ENCODE peak calls at places on chromosomes 6 and 20, in eight cellular contexts. H, T, K, I, U, S, A and F are unnamed samples.
A peak's percentile ranks its signal among the peaks of the same experiment; 100 is the strongest.

GRCh38 chr20:44582321-44583025 is at the start of gene PKIG:
- DNase-seq in H (no peak), T (peak; percentile 82), K (no peak), I (peak; percentile 91), U (no peak), S (peak; percentile 84), A (peak; percentile 84), F (no peak)

GRCh38 chr20:3935295-3935955 is 46.2 kb downstream of the PANK2 start:
- DNase-seq in H (no peak), T (peak; percentile 83), K (no peak), I (peak; percentile 69), U (no peak), S (no peak), A (no peak), F (no peak)

GRCh38 chr6:42142118-42142835 is at the start of gene C6orf132:
- DNase-seq in H (no peak), T (no peak), K (peak; percentile 91), I (no peak), U (no peak), S (no peak), A (no peak), F (no peak)

GRCh38 chr6:13563009-13563408 is 11.4 kb upstream of the SIRT5 start:
- DNase-seq in H (no peak), T (no peak), K (no peak), I (no peak), U (no peak), S (no peak), A (no peak), F (no peak)

GRCh38 chr6:61210549-61210948 is 1075.5 kb downstream of the KHDRBS2 start:
- DNase-seq in H (no peak), T (no peak), K (no peak), I (no peak), U (no peak), S (no peak), A (no peak), F (no peak)

GRCh38 chr6:64969139-64969538 is 737.9 kb downstream of the EYS start:
- DNase-seq in H (no peak), T (no peak), K (no peak), I (no peak), U (no peak), S (no peak), A (no peak), F (no peak)

GRCh38 chr6:25829375-25829774 is 2.5 kb downstream of the SLC17A1 start:
- DNase-seq in H (no peak), T (no peak), K (no peak), I (no peak), U (no peak), S (no peak), A (no peak), F (no peak)

GRCh38 chr6:154500769-154501171 is 9.7 kb downstream of the CNKSR3 start:
- DNase-seq in H (no peak), T (no peak), K (no peak), I (no peak), U (no peak), S (no peak), A (no peak), F (no peak)

GRCh38 chr20:25237610-25238318 is 10.1 kb upstream of the PYGB start:
- DNase-seq in H (no peak), T (peak; percentile 87), K (no peak), I (peak; percentile 100), U (no peak), S (peak; percentile 98), A (peak; percentile 100), F (peak; percentile 84)

GRCh38 chr20:63274381-63275228 is 2.0 kb downstream of the ARFGAP1 start:
- DNase-seq in H (no peak), T (no peak), K (no peak), I (peak; percentile 22), U (no peak), S (no peak), A (no peak), F (no peak)

GRCh38 chr20:43959920-43960227 is 45.2 kb downstream of the TOX2 start:
- DNase-seq in H (no peak), T (no peak), K (no peak), I (no peak), U (no peak), S (no peak), A (no peak), F (no peak)

GRCh38 chr6:155171109-155171746 is 92.6 kb upstream of the CLDN20 start:
- DNase-seq in H (peak; percentile 51), T (peak; percentile 72), K (no peak), I (peak; percentile 98), U (no peak), S (peak; percentile 90), A (peak; percentile 90), F (peak; percentile 88)

GRCh38 chr6:2029952-2030351 is 215.5 kb downstream of the GMDS start:
- DNase-seq in H (no peak), T (no peak), K (no peak), I (no peak), U (no peak), S (no peak), A (no peak), F (no peak)

GRCh38 chr20:33995053-33995816 is 1.5 kb downstream of the RALY start:
- DNase-seq in H (no peak), T (no peak), K (no peak), I (no peak), U (no peak), S (peak; percentile 55), A (no peak), F (no peak)

GRCh38 chr6:88763160-88763559 is 200.3 kb downstream of the RNGTT start:
- DNase-seq in H (no peak), T (no peak), K (no peak), I (no peak), U (no peak), S (peak; percentile 21), A (no peak), F (no peak)

GRCh38 chr6:93416575-93417420 is 2.6 kb downstream of the EPHA7 start:
- DNase-seq in H (no peak), T (peak; percentile 70), K (no peak), I (no peak), U (no peak), S (no peak), A (no peak), F (no peak)

GRCh38 chr6:72699142-72699541 is 77.3 kb downstream of the KCNQ5 start:
- DNase-seq in H (no peak), T (no peak), K (no peak), I (no peak), U (no peak), S (no peak), A (peak; percentile 2), F (no peak)